ENCODE peak calls at places on chromosomes 12 and 14, in four cellular contexts. W is WTC11, H is glutamatergic neuron, U is lower leg skin. B is an unnamed sample.

GRCh38 chr14:84804498-84805294 is 725.2 kb upstream of the FLRT2 start:
- DNase-seq in W (no peak), H (no peak), U (no peak), B (no peak)

GRCh38 chr12:122406701-122407154 is 15.7 kb downstream of the CLIP1 start:
- DNase-seq in W (no peak), H (no peak), U (no peak), B (no peak)

GRCh38 chr12:34391771-34392581 is 369.7 kb downstream of the ALG10 start:
- DNase-seq in W (no peak), H (no peak), U (no peak), B (peak)

GRCh38 chr14:23063601-23064000 is 6.3 kb upstream of the CDH24 start:
- DNase-seq in W (no peak), H (no peak), U (no peak), B (no peak)

GRCh38 chr12:129607756-129608155 is 296.1 kb downstream of the TMEM132D start:
- DNase-seq in W (no peak), H (no peak), U (no peak), B (no peak)

GRCh38 chr14:95531473-95531872 is 3.4 kb upstream of the GLRX5 start:
- DNase-seq in W (no peak), H (no peak), U (no peak), B (no peak)

GRCh38 chr12:6145584-6145983 is 21.1 kb upstream of the VWF start:
- DNase-seq in W (no peak), H (no peak), U (no peak), B (no peak)

GRCh38 chr12:9711664-9712063 is 21.2 kb downstream of the CLECL1 start:
- DNase-seq in W (no peak), H (no peak), U (no peak), B (no peak)

GRCh38 chr14:59342516-59343484 is 122.4 kb downstream of the GPR135 start:
- DNase-seq in W (no peak), H (no peak), U (no peak), B (no peak)

GRCh38 chr12:132323171-132324010 is 6.0 kb downstream of the GALNT9 start:
- DNase-seq in W (no peak), H (no peak), U (no peak), B (no peak)

GRCh38 chr12:108822458-108823205 is 34.8 kb downstream of the SSH1 start:
- DNase-seq in W (no peak), H (no peak), U (no peak), B (no peak)

GRCh38 chr12:101021911-101022388 is 188.1 kb downstream of the SLC5A8 start:
- DNase-seq in W (no peak), H (no peak), U (no peak), B (no peak)

GRCh38 chr12:32083489-32083888 is 23.2 kb upstream of the BICD1 start:
- DNase-seq in W (no peak), H (no peak), U (no peak), B (no peak)

GRCh38 chr12:89895101-89895500 is 186.5 kb upstream of the ATP2B1 start:
- DNase-seq in W (no peak), H (no peak), U (no peak), B (no peak)

GRCh38 chr14:68972507-68973272 is 6.4 kb downstream of the ACTN1 start:
- DNase-seq in W (no peak), H (no peak), U (no peak), B (no peak)

GRCh38 chr12:54421175-54421872 is 2.3 kb upstream of the ITGA5 start:
- DNase-seq in W (peak), H (no peak), U (peak), B (no peak)

GRCh38 chr12:45938566-45938965 is 51.8 kb downstream of the SCAF11 start:
- DNase-seq in W (no peak), H (no peak), U (no peak), B (no peak)

GRCh38 chr14:103801459-103801858 is 45.9 kb downstream of the PPP1R13B start:
- DNase-seq in W (no peak), H (no peak), U (no peak), B (no peak)

GRCh38 chr12:30823140-30823669 is 68.5 kb upstream of the CAPRIN2 start:
- DNase-seq in W (peak), H (peak), U (no peak), B (peak)

GRCh38 chr12:13680916-13681315 is 300.5 kb downstream of the GRIN2B start:
- DNase-seq in W (no peak), H (no peak), U (no peak), B (no peak)

GRCh38 chr14:68589447-68590232 is 203.2 kb downstream of the ZFP36L1 start:
- DNase-seq in W (no peak), H (no peak), U (peak), B (no peak)

GRCh38 chr12:98260276-98260675 is 255.1 kb upstream of the TMPO start:
- DNase-seq in W (no peak), H (no peak), U (no peak), B (no peak)

GRCh38 chr12:72330291-72330690 is 58.1 kb downstream of the TRHDE start:
- DNase-seq in W (peak), H (peak), U (no peak), B (no peak)

GRCh38 chr14:58414845-58415244 is 12.5 kb downstream of the TIMM9 start:
- DNase-seq in W (no peak), H (no peak), U (no peak), B (no peak)

GRCh38 chr12:130765186-130765659 is 49.1 kb upstream of the RIMBP2 start:
- DNase-seq in W (no peak), H (no peak), U (no peak), B (no peak)

GRCh38 chr12:26226629-26227375 is 31.4 kb downstream of the SSPN start:
- DNase-seq in W (peak), H (peak), U (no peak), B (no peak)

GRCh38 chr14:98937712-98938505 is 334.1 kb downstream of the BCL11B start:
- DNase-seq in W (no peak), H (no peak), U (no peak), B (no peak)

GRCh38 chr12:102602549-102602948 is 122.2 kb upstream of the IGF1 start:
- DNase-seq in W (no peak), H (no peak), U (no peak), B (no peak)

GRCh38 chr12:117402363-117402762 is 40.9 kb upstream of the NOS1 start:
- DNase-seq in W (peak), H (no peak), U (no peak), B (no peak)

GRCh38 chr14:72904218-72904617 is 10.3 kb upstream of the DPF3 start:
- DNase-seq in W (no peak), H (no peak), U (no peak), B (no peak)
- TF ChIP-seq CTCF in W (no peak), H (no peak), U (no peak), B (no peak)

GRCh38 chr12:92608418-92609091 is 94.2 kb upstream of the PLEKHG7 start:
- DNase-seq in W (no peak), H (no peak), U (no peak), B (no peak)
- TF ChIP-seq CTCF in W (no peak), H (no peak), U (no peak), B (peak)

GRCh38 chr14:50319721-50320120 is 7.6 kb downstream of the DMAC2L start:
- DNase-seq in W (no peak), H (no peak), U (no peak), B (no peak)

GRCh38 chr14:50320279-50320678 is 8.2 kb downstream of the DMAC2L start:
- DNase-seq in W (no peak), H (no peak), U (peak), B (no peak)

GRCh38 chr14:50321009-50321660 is 9.0 kb downstream of the DMAC2L start:
- DNase-seq in W (peak), H (peak), U (peak), B (no peak)

GRCh38 chr14:50319293-50319692 is 7.2 kb downstream of the DMAC2L start:
- DNase-seq in W (no peak), H (no peak), U (no peak), B (no peak)

DNA sequence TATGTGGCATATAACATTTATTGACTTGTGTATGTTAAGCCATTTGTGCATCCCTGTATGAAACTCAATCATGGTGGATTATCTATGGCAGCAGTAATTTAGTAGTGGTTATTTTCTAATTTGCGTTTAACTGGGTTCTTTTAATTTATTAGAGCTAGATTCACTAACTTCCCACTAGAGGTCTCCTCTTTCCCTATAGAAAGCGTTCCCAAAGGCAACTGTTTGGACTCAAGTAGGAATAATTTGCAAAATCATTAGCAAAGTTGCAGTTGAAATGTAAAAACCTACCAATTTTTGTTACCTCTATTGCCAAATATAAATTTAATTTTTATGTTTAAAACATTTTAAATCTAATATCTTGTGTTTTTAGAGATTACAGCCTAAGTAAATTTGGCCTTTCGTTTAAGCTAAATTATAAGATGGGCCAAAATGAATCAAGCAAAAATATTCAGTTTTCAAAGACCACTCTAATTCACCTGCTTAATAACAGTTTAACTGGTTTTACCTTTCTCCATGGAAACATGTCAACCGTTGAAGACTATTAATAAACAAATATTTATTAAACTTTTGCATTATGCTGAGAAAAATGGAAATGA is 6.0 kb downstream of the DMAC2L start:
- DNase-seq in W (no peak), H (no peak), U (no peak), B (no peak)
- TF ChIP-seq CTCF in W (peak), H (peak), U (no peak), B (peak)

GRCh38 chr12:65306603-65307501 is 28.4 kb downstream of the MSRB3 start:
- DNase-seq in W (no peak), H (no peak), U (no peak), B (no peak)
- TF ChIP-seq CTCF in W (peak), H (peak), U (no peak), B (peak)

DNA sequence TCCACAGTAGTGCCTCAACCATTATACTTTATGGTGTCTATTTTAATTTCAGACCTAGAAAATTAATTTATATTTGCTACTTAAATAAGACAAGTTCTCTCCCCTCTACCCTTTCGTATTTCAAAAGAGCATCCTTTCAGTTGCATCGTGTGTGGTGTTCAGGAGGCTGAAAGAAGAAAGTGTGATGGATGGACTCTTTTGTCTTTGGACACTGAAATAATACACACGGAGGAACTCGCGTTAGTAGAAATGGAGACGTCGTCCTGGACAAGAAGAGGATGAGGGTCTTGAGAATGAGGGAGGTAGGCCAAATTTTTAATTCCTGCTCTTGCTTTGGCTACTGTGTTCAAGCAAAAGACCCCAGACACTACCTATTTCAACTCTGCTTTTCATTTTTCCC is 921 bp downstream of the TMED8 start:
- DNase-seq in W (no peak), H (no peak), U (no peak), B (no peak)
- TF ChIP-seq CTCF in W (no peak), H (no peak), U (no peak), B (no peak)

GRCh38 chr12:120856980-120857379 is 47.2 kb downstream of the SPPL3 start:
- DNase-seq in W (no peak), H (no peak), U (no peak), B (no peak)
- TF ChIP-seq CTCF in W (no peak), H (no peak), U (no peak), B (peak)

B was measured in osteocyte.